ENCODE peak calls at places on chromosomes 5 and 9, in nine cellular contexts. H, X, W, B, M, C, O, R and E are unnamed samples.

GRCh38 chr5:8952147-8952546 is 593.7 kb downstream of the SEMA5A start:
- DNase-seq in H (no peak), X (no peak), W (no peak), B (no peak), M (no peak), C (no peak), O (no peak), R (no peak), E (no peak)

GRCh38 chr9:125106285-125106893 is 36.9 kb downstream of the SCAI start:
- DNase-seq in H (no peak), X (peak), W (no peak), B (no peak), M (no peak), C (no peak), O (no peak), R (peak), E (no peak)

GRCh38 chr9:121839726-121840500 is 188.5 kb downstream of the DAB2IP start:
- DNase-seq in H (no peak), X (no peak), W (no peak), B (no peak), M (no peak), C (no peak), O (no peak), R (no peak), E (no peak)

GRCh38 chr9:110659891-110660541 is 8.6 kb upstream of the MUSK start:
- DNase-seq in H (no peak), X (peak), W (no peak), B (no peak), M (no peak), C (no peak), O (no peak), R (no peak), E (no peak)

GRCh38 chr9:14372437-14373318 is 58.7 kb upstream of the NFIB start:
- DNase-seq in H (no peak), X (peak), W (no peak), B (peak), M (no peak), C (no peak), O (no peak), R (peak), E (no peak)

GRCh38 chr5:180590543-180591248 is 603 bp downstream of the SCGB3A1 start:
- DNase-seq in H (no peak), X (no peak), W (no peak), B (peak), M (no peak), C (no peak), O (no peak), R (peak), E (no peak)

GRCh38 chr9:114072181-114073140 is 5.6 kb downstream of the AMBP start:
- DNase-seq in H (no peak), X (no peak), W (peak), B (peak), M (peak), C (no peak), O (no peak), R (peak), E (no peak)

GRCh38 chr9:132536124-132536523 is 46.3 kb upstream of the BARHL1 start:
- DNase-seq in H (no peak), X (no peak), W (no peak), B (no peak), M (no peak), C (no peak), O (no peak), R (no peak), E (no peak)

GRCh38 chr9:128120061-128120740 is 7.3 kb downstream of the PTGES2 start:
- DNase-seq in H (no peak), X (no peak), W (no peak), B (peak), M (no peak), C (no peak), O (no peak), R (no peak), E (no peak)

GRCh38 chr9:128729766-128730517 is 6.0 kb upstream of the ZDHHC12 start:
- DNase-seq in H (no peak), X (no peak), W (no peak), B (no peak), M (no peak), C (no peak), O (no peak), R (no peak), E (no peak)

GRCh38 chr9:127717766-127718165 is 1.9 kb downstream of the TTC16 start:
- DNase-seq in H (no peak), X (no peak), W (no peak), B (no peak), M (no peak), C (no peak), O (no peak), R (no peak), E (no peak)

GRCh38 chr5:67243944-67244343 is 47.3 kb upstream of the CD180 start:
- DNase-seq in H (no peak), X (no peak), W (no peak), B (no peak), M (no peak), C (no peak), O (no peak), R (no peak), E (no peak)

GRCh38 chr9:114696814-114697544 is 15.0 kb upstream of the TEX48 start:
- DNase-seq in H (no peak), X (no peak), W (no peak), B (no peak), M (no peak), C (peak), O (peak), R (peak), E (no peak)

GRCh38 chr9:116646661-116647514 is 40.2 kb upstream of the TRIM32 start:
- DNase-seq in H (no peak), X (peak), W (no peak), B (peak), M (no peak), C (no peak), O (no peak), R (peak), E (no peak)

GRCh38 chr5:76412511-76412910 is 9.4 kb downstream of the IQGAP2 start:
- DNase-seq in H (no peak), X (no peak), W (no peak), B (no peak), M (no peak), C (no peak), O (no peak), R (no peak), E (no peak)

GRCh38 chr9:108257387-108257786 is 598.4 kb downstream of the ACTL7B start:
- DNase-seq in H (no peak), X (no peak), W (no peak), B (no peak), M (no peak), C (no peak), O (no peak), R (peak), E (no peak)

GRCh38 chr9:128771094-128771721 is 519 bp downstream of the ZER1 start:
- DNase-seq in H (no peak), X (no peak), W (no peak), B (no peak), M (no peak), C (peak), O (no peak), R (peak), E (no peak)

GRCh38 chr9:93893194-93893593 is 62.0 kb downstream of the BARX1 start:
- DNase-seq in H (no peak), X (no peak), W (no peak), B (no peak), M (no peak), C (no peak), O (no peak), R (no peak), E (no peak)

GRCh38 chr5:95900383-95900958 is 61.2 kb downstream of the ELL2 start:
- DNase-seq in H (no peak), X (peak), W (peak), B (no peak), M (no peak), C (no peak), O (no peak), R (peak), E (no peak)

GRCh38 chr5:120446896-120447295 is 17.2 kb upstream of the PRR16 start:
- DNase-seq in H (no peak), X (no peak), W (no peak), B (no peak), M (no peak), C (no peak), O (no peak), R (peak), E (no peak)

GRCh38 chr5:175052351-175052750 is 328.0 kb downstream of the MSX2 start:
- DNase-seq in H (no peak), X (no peak), W (no peak), B (no peak), M (no peak), C (no peak), O (no peak), R (no peak), E (no peak)

GRCh38 chr5:1204693-1205242 is 3.4 kb downstream of the SLC6A19 start:
- DNase-seq in H (no peak), X (no peak), W (no peak), B (peak), M (no peak), C (no peak), O (no peak), R (peak), E (no peak)

GRCh38 chr5:14179446-14179845 is 36.3 kb downstream of the TRIO start:
- DNase-seq in H (no peak), X (no peak), W (no peak), B (no peak), M (no peak), C (no peak), O (no peak), R (no peak), E (no peak)

GRCh38 chr5:158979749-158980521 is 119.8 kb downstream of the EBF1 start:
- DNase-seq in H (no peak), X (no peak), W (peak), B (peak), M (peak), C (no peak), O (no peak), R (peak), E (no peak)

GRCh38 chr5:1521671-1522600 is 1.8 kb downstream of the LPCAT1 start:
- DNase-seq in H (no peak), X (peak), W (no peak), B (peak), M (no peak), C (no peak), O (peak), R (peak), E (no peak)

GRCh38 chr9:96139592-96140251 is 162.3 kb downstream of the HSD17B3 start:
- DNase-seq in H (no peak), X (no peak), W (peak), B (no peak), M (no peak), C (no peak), O (no peak), R (peak), E (no peak)

GRCh38 chr5:171595801-171596231 is 176.4 kb downstream of the FGF18 start:
- DNase-seq in H (no peak), X (peak), W (no peak), B (no peak), M (no peak), C (no peak), O (peak), R (peak), E (no peak)

GRCh38 chr9:136544549-136545064 is 1.2 kb downstream of the NOTCH1 start:
- DNase-seq in H (peak), X (no peak), W (peak), B (peak), M (peak), C (peak), O (peak), R (peak), E (peak)

GRCh38 chr9:121326130-121326838 is 43.8 kb downstream of the STOM start:
- DNase-seq in H (no peak), X (no peak), W (peak), B (no peak), M (peak), C (no peak), O (no peak), R (peak), E (no peak)

GRCh38 chr9:35415769-35416427 is 74.0 kb upstream of the RUSC2 start:
- DNase-seq in H (no peak), X (no peak), W (no peak), B (peak), M (no peak), C (no peak), O (no peak), R (no peak), E (no peak)

GRCh38 chr5:25863811-25864210 is 1174.6 kb downstream of the CDH9 start:
- DNase-seq in H (no peak), X (no peak), W (no peak), B (no peak), M (no peak), C (no peak), O (no peak), R (no peak), E (no peak)

GRCh38 chr5:178825444-178825843 is 34.3 kb upstream of the ZNF354B start:
- DNase-seq in H (no peak), X (no peak), W (no peak), B (no peak), M (no peak), C (no peak), O (no peak), R (no peak), E (no peak)

GRCh38 chr5:150217041-150217440 is 27.2 kb downstream of the SLC6A7 start:
- DNase-seq in H (no peak), X (no peak), W (no peak), B (no peak), M (no peak), C (no peak), O (no peak), R (no peak), E (no peak)

GRCh38 chr5:83428126-83428525 is 43.4 kb upstream of the VCAN start:
- DNase-seq in H (no peak), X (no peak), W (no peak), B (no peak), M (no peak), C (no peak), O (no peak), R (no peak), E (no peak)

GRCh38 chr5:73205309-73205708 is 32.3 kb downstream of the TMEM174 start:
- DNase-seq in H (no peak), X (no peak), W (no peak), B (no peak), M (no peak), C (no peak), O (no peak), R (no peak), E (no peak)

GRCh38 chr9:36165766-36166149 is 3.4 kb upstream of the CCIN start:
- DNase-seq in H (no peak), X (no peak), W (no peak), B (no peak), M (no peak), C (no peak), O (no peak), R (peak), E (no peak)